ENCODE peak calls at places on chromosomes 7 and 10, in ten cellular contexts. U is IMR-90, R is astrocyte of the cerebellum, I is osteocyte, B is right atrium auricular region, X is heart left ventricle, T is coronary artery, P is progenitor cell of endocrine pancreas, H is GM13977, F is GM10248. K is an unnamed sample.

GRCh38 chr10:69644658-69645295 is 14.7 kb downstream of the FAM241B start:
- DNase-seq in H (peak), B (peak), X (peak), R (peak), U (peak), P (peak), F (peak), T (no peak), I (peak), K (peak)

GRCh38 chr10:110916554-110917346 is 2.2 kb downstream of the BBIP1 start:
- DNase-seq in B (no peak), X (no peak), I (no peak), T (no peak), U (peak), P (no peak), H (no peak), F (no peak), R (peak), K (no peak)

GRCh38 chr10:46216003-46216634 is 70.7 kb upstream of the ANTXRL start:
- DNase-seq in P (no peak), X (no peak), H (peak), R (no peak), F (peak), B (no peak), I (no peak), T (peak), U (no peak), K (no peak)

GRCh38 chr7:46525876-46526275 is 604.8 kb upstream of the IGFBP3 start:
- DNase-seq in H (no peak), F (no peak), B (no peak), X (no peak), U (no peak), R (no peak), I (no peak), P (no peak), T (no peak), K (no peak)

GRCh38 chr10:113095419-113095818 is 145.4 kb downstream of the TCF7L2 start:
- DNase-seq in X (no peak), F (no peak), T (no peak), H (no peak), R (no peak), U (no peak), B (no peak), I (no peak), P (no peak), K (no peak)

GRCh38 chr10:1669433-1669832 is 67.9 kb downstream of the ADARB2 start:
- DNase-seq in R (no peak), X (no peak), U (no peak), P (no peak), F (no peak), I (no peak), T (no peak), B (no peak), H (no peak), K (no peak)

GRCh38 chr10:79361721-79362397 is 14.6 kb downstream of the PPIF start:
- DNase-seq in P (no peak), U (no peak), R (no peak), I (no peak), F (peak), H (no peak), T (no peak), B (no peak), X (no peak), K (no peak)

GRCh38 chr10:28845009-28845682 is 167.8 kb downstream of the BAMBI start:
- DNase-seq in T (no peak), X (no peak), H (no peak), R (no peak), P (no peak), U (peak), B (no peak), F (no peak), I (no peak), K (no peak)

GRCh38 chr7:142357953-142358520 is 100.2 kb upstream of the PRSS58 start:
- DNase-seq in I (no peak), P (no peak), T (no peak), H (peak), F (peak), U (peak), B (no peak), X (no peak), R (peak), K (no peak)

GRCh38 chr7:107610353-107610752 is 30.3 kb downstream of the BCAP29 start:
- DNase-seq in H (no peak), B (no peak), U (no peak), P (no peak), X (no peak), R (no peak), F (no peak), I (no peak), T (no peak), K (no peak)

DNA sequence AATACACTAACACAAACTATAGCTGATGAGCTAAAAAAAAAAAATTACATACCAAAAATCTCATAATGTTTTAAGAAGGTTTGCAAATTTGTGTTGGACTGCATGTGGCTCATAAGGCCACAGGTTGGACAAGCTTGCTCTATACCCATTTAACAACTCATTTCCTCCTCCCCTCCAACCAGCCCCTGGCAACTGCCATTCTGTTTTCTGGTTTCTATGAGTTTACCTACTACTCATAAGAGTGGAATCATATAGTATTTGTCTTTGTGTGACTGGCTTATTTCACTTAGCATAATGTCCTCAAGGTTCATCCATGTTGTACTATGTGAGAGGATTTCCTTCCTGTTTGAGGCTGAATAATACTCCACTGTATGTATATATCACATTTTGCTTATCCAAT is 100.4 kb upstream of the ARHGAP21 start:
- DNase-seq in P (no peak), H (no peak), T (no peak), U (peak), R (no peak), F (no peak), X (no peak), B (no peak), I (no peak), K (no peak)
- TF ChIP-seq CTCF in P (no peak), H (no peak), T (no peak), U (no peak), R (no peak), F (no peak), X (no peak), B (no peak), I (no peak), K (no peak)

GRCh38 chr7:151408839-151409554 is 841 bp downstream of the WDR86 start:
- DNase-seq in H (no peak), P (no peak), U (no peak), I (no peak), T (no peak), X (no peak), R (no peak), F (no peak), B (no peak), K (no peak)
- TF ChIP-seq CTCF in H (peak), P (no peak), U (no peak), I (no peak), T (no peak), X (no peak), R (no peak), F (no peak), B (no peak), K (no peak)

DNA sequence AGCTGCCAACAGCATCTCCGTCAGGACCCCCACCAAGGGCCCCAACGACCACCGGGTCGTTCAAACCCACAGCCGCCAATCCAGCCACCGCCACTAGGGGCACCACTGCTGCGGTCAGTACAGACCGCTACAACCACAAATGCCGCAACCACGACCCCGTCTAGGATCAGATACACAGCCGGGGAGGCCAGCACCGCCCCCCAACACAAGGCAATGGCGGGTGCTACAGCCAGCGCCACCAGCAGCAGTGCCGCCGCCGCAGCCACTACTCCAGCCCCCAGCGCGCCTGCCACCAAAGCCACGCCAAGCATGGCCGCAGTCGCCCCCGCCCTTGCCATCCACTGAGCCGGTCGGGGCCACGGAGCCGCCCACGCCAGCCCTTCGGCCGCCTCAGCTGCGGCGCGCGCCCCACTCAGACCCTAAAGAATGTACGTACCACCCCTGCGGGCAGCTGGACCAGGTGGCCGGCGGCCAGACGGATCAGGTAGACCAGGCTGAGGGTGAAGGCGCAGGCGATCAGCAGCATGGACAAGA is 473 bp downstream of the CYP51A1 start:
- DNase-seq in P (peak), U (peak), T (peak), H (peak), R (peak), F (peak), X (peak), B (peak), I (peak), K (peak)
- TF ChIP-seq CTCF in P (peak), U (peak), T (peak), H (peak), R (peak), F (peak), X (peak), B (peak), I (peak), K (peak)

GRCh38 chr10:114163062-114163861 is 10.7 kb downstream of the CCDC186 start:
- DNase-seq in P (no peak), R (peak), I (no peak), H (no peak), X (no peak), U (no peak), B (no peak), T (no peak), F (no peak), K (no peak)

GRCh38 chr10:114157912-114158311 is 16.1 kb downstream of the CCDC186 start:
- DNase-seq in R (no peak), F (no peak), B (no peak), T (no peak), X (no peak), H (no peak), P (no peak), I (no peak), U (no peak), K (no peak)
- TF ChIP-seq CTCF in R (no peak), F (no peak), B (no peak), T (no peak), X (no peak), H (no peak), P (no peak), I (no peak), U (no peak), K (no peak)

K was measured in CD14-positive monocyte.